ENCODE peak calls at places on chromosome 20, in four cellular contexts. One of them, this sample, is unnamed.

GRCh38 chr20:63874254-63874653 is 9.2 kb downstream of the TPD52L2 start:
- DNase-seq in GM12878: no peak
- DNase-seq in SK-N-SH: no peak
- DNase-seq in K562: no peak
- DNase-seq in this sample: no peak

GRCh38 chr20:51468636-51469035 is 73.9 kb downstream of the NFATC2 start:
- DNase-seq in GM12878: no peak
- DNase-seq in SK-N-SH: no peak
- DNase-seq in K562: no peak
- DNase-seq in this sample: no peak

GRCh38 chr20:46550441-46550840 is at the start of gene OCSTAMP:
- DNase-seq in GM12878: no peak
- DNase-seq in SK-N-SH: no peak
- DNase-seq in K562: no peak
- DNase-seq in this sample: no peak

GRCh38 chr20:40279390-40279789 is 409.6 kb downstream of the MAFB start:
- DNase-seq in GM12878: no peak
- DNase-seq in SK-N-SH: peak; percentile 61
- DNase-seq in K562: no peak
- DNase-seq in this sample: no peak

GRCh38 chr20:46150982-46151381 is 32.9 kb downstream of the CD40 start:
- DNase-seq in GM12878: no peak
- DNase-seq in SK-N-SH: peak; percentile 65
- DNase-seq in K562: no peak
- DNase-seq in this sample: no peak

GRCh38 chr20:40966103-40966502 is 62.5 kb upstream of the TOP1 start:
- DNase-seq in GM12878: no peak
- DNase-seq in SK-N-SH: no peak
- DNase-seq in K562: no peak
- DNase-seq in this sample: peak; percentile 63

GRCh38 chr20:58701431-58702160 is 9.0 kb downstream of the NPEPL1 start:
- DNase-seq in GM12878: no peak
- DNase-seq in SK-N-SH: no peak
- DNase-seq in K562: no peak
- DNase-seq in this sample: no peak

GRCh38 chr20:60086936-60087562 is 128.8 kb downstream of the CDH26 start:
- DNase-seq in GM12878: no peak
- DNase-seq in SK-N-SH: no peak
- DNase-seq in K562: no peak
- DNase-seq in this sample: no peak

GRCh38 chr20:36641506-36641843 is 4.5 kb downstream of the SLA2 start:
- DNase-seq in GM12878: no peak
- DNase-seq in SK-N-SH: no peak
- DNase-seq in K562: no peak
- DNase-seq in this sample: no peak

GRCh38 chr20:18983796-18984195 is 170.2 kb downstream of the SCP2D1 start:
- DNase-seq in GM12878: no peak
- DNase-seq in SK-N-SH: no peak
- DNase-seq in K562: no peak
- DNase-seq in this sample: no peak

GRCh38 chr20:63944078-63944941 is 11.9 kb downstream of the UCKL1 start:
- DNase-seq in GM12878: no peak
- DNase-seq in SK-N-SH: no peak
- DNase-seq in K562: no peak
- DNase-seq in this sample: no peak

GRCh38 chr20:23200914-23201313 is 114.8 kb upstream of the CD93 start:
- DNase-seq in GM12878: no peak
- DNase-seq in SK-N-SH: peak; percentile 16
- DNase-seq in K562: peak; percentile 62
- DNase-seq in this sample: peak; percentile 70

GRCh38 chr20:3248167-3248992 is 9.4 kb upstream of the SLC4A11 start:
- DNase-seq in GM12878: no peak
- DNase-seq in SK-N-SH: no peak
- DNase-seq in K562: peak; percentile 40
- DNase-seq in this sample: peak; percentile 74

GRCh38 chr20:5033566-5033965 is 32.3 kb upstream of the SLC23A2 start:
- DNase-seq in GM12878: no peak
- DNase-seq in SK-N-SH: no peak
- DNase-seq in K562: no peak
- DNase-seq in this sample: no peak

GRCh38 chr20:10655723-10656122 is 18.1 kb downstream of the JAG1 start:
- DNase-seq in GM12878: no peak
- DNase-seq in SK-N-SH: no peak
- DNase-seq in K562: no peak
- DNase-seq in this sample: no peak

GRCh38 chr20:43849496-43850197 is 65.0 kb upstream of the TOX2 start:
- DNase-seq in GM12878: no peak
- DNase-seq in SK-N-SH: no peak
- DNase-seq in K562: no peak
- DNase-seq in this sample: no peak

GRCh38 chr20:64116541-64117423 is 9.4 kb upstream of the NPBWR2 start:
- DNase-seq in GM12878: no peak
- DNase-seq in SK-N-SH: peak; percentile 20
- DNase-seq in K562: no peak
- DNase-seq in this sample: no peak

GRCh38 chr20:18577942-18578341 is 9.9 kb upstream of the DTD1 start:
- DNase-seq in GM12878: no peak
- DNase-seq in SK-N-SH: no peak
- DNase-seq in K562: no peak
- DNase-seq in this sample: no peak

GRCh38 chr20:4720977-4721349 is 746 bp upstream of the PRND start:
- DNase-seq in GM12878: no peak
- DNase-seq in SK-N-SH: peak; percentile 34
- DNase-seq in K562: no peak
- DNase-seq in this sample: no peak

GRCh38 chr20:23096986-23097520 is 10.9 kb upstream of the CD93 start:
- DNase-seq in GM12878: no peak
- DNase-seq in SK-N-SH: no peak
- DNase-seq in K562: no peak
- DNase-seq in this sample: no peak

GRCh38 chr20:50380697-50381040 is 129.5 kb upstream of the PTPN1 start:
- DNase-seq in GM12878: no peak
- DNase-seq in SK-N-SH: peak; percentile 81
- DNase-seq in K562: no peak
- DNase-seq in this sample: no peak

GRCh38 chr20:16350465-16350864 is 222.8 kb downstream of the KIF16B start:
- DNase-seq in GM12878: no peak
- DNase-seq in SK-N-SH: no peak
- DNase-seq in K562: no peak
- DNase-seq in this sample: no peak

GRCh38 chr20:32465092-32465900 is 107.2 kb downstream of the ASXL1 start:
- DNase-seq in GM12878: no peak
- DNase-seq in SK-N-SH: no peak
- DNase-seq in K562: no peak
- DNase-seq in this sample: no peak

GRCh38 chr20:32462900-32463641 is 104.9 kb downstream of the ASXL1 start:
- DNase-seq in GM12878: no peak
- DNase-seq in SK-N-SH: peak; percentile 59
- DNase-seq in K562: no peak
- DNase-seq in this sample: no peak

GRCh38 chr20:32461836-32462600 is 103.9 kb downstream of the ASXL1 start:
- DNase-seq in GM12878: no peak
- DNase-seq in SK-N-SH: no peak
- DNase-seq in K562: no peak
- DNase-seq in this sample: no peak

GRCh38 chr20:32464401-32465091 is 106.4 kb downstream of the ASXL1 start:
- DNase-seq in GM12878: no peak
- DNase-seq in SK-N-SH: no peak
- DNase-seq in K562: no peak
- DNase-seq in this sample: no peak

DNA sequence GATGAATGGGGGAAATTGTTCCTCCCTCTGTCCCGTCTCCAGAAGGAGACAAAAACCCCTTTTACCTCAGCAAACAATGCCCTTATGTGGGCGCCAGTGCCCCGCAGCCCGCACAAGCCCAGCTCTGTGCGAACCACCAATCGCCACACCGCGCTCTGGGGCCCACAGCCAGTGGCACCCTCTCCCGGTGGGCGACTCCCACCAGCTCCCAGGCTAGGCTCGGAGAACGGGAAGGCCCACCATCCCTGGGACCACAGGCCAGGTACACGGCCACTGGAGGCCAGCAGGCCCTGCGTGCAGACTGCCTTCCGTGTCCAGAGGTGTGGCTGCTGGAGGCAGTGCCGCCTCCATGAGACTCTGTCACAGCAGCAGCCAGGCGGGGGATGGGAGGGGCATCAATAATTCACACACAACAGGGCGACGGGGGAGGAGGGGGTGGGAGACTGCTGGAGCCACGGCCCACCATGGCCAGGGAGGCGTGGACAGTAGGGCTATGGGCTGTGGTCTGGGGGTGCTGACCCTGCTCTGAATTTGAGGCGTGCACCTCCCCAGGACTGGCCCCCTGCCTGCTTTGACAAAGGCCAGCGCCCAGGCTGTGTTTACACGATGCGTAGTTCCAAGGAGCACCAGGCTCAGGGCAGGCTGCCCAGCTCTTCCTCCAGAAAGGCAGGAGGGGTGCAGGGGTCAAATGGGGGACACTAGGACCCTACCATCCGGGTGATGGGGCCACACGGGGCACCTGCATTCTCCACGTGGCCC is 105.7 kb downstream of the ASXL1 start:
- DNase-seq in GM12878: no peak
- DNase-seq in SK-N-SH: no peak
- DNase-seq in K562: no peak
- DNase-seq in this sample: no peak
- TF ChIP-seq NRF1 in GM12878: no peak
- TF ChIP-seq NRF1 in SK-N-SH: no peak
- TF ChIP-seq NRF1 in K562: no peak
- TF ChIP-seq NRF1 in this sample: no peak

GRCh38 chr20:47719211-47719610 is 66.1 kb downstream of the SULF2 start:
- DNase-seq in GM12878: no peak
- DNase-seq in SK-N-SH: no peak
- DNase-seq in K562: no peak
- DNase-seq in this sample: no peak
- H3K27ac ChIP-seq in GM12878: no peak overlapping the region
- H3K27ac ChIP-seq in SK-N-SH: no peak overlapping the region
- H3K27ac ChIP-seq in K562: no peak overlapping the region
- H3K27ac ChIP-seq in this sample: no peak overlapping the region

GRCh38 chr20:1375515-1375914 is 17.3 kb downstream of the FKBP1A start:
- DNase-seq in GM12878: no peak
- DNase-seq in SK-N-SH: no peak
- DNase-seq in K562: no peak
- DNase-seq in this sample: peak; percentile 40

GRCh38 chr20:1376007-1376406 is 16.8 kb downstream of the FKBP1A start:
- DNase-seq in GM12878: no peak
- DNase-seq in SK-N-SH: no peak
- DNase-seq in K562: no peak
- DNase-seq in this sample: no peak

GRCh38 chr20:1377984-1378742 is 14.7 kb downstream of the FKBP1A start:
- DNase-seq in GM12878: no peak
- DNase-seq in SK-N-SH: no peak
- DNase-seq in K562: no peak
- DNase-seq in this sample: no peak

GRCh38 chr20:1376453-1377270 is 16.2 kb downstream of the FKBP1A start:
- DNase-seq in GM12878: no peak
- DNase-seq in SK-N-SH: no peak
- DNase-seq in K562: no peak
- DNase-seq in this sample: no peak

GRCh38 chr20:1377341-1377871 is 15.4 kb downstream of the FKBP1A start:
- DNase-seq in GM12878: no peak
- DNase-seq in SK-N-SH: no peak
- DNase-seq in K562: no peak
- DNase-seq in this sample: no peak
- TF ChIP-seq POLR2AphosphoS5 in GM12878: no peak
- TF ChIP-seq POLR2AphosphoS5 in SK-N-SH: no peak
- TF ChIP-seq POLR2AphosphoS5 in K562: no peak
- TF ChIP-seq POLR2AphosphoS5 in this sample: no peak

DNA sequence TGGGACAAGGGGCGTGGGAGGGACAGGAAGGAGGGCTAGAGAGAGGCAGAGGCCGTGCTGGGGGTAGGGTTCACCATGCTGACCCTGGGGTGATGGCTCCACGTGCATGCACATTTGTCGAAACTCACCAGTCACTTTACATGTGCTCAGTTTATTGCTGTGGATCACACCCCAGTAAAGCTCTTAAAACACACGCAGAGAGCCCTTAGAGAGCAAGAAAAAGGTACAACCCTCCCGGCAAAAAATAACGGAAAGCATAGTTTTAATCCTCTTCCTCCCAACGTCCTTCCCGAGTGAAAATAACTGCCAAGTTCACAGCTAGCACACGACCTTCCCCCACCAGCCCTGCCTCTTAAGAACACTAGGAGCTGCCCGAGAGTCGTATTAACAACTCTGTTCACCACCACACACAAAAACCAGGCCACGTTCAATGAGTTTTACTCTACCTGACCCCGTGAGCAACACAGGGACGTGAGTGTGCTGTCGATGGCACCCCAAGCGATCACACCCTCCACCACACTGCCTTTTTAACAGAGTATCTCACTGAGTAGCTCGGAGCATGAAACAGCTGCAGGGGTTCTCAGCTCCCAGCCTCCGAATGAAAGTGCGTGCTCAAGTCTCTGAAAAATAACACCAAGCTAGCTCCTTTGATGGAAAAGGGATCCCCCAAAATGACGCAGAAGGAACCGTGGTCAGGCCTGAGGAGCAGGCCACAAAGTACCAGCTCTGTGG is 39.7 kb downstream of the TAF4 start:
- DNase-seq in GM12878: no peak
- DNase-seq in SK-N-SH: peak; percentile 58
- DNase-seq in K562: peak; percentile 60
- DNase-seq in this sample: no peak
- TF ChIP-seq NRF1 in GM12878: no peak
- TF ChIP-seq NRF1 in SK-N-SH: no peak
- TF ChIP-seq NRF1 in K562: no peak
- TF ChIP-seq NRF1 in this sample: no peak

GRCh38 chr20:44965651-44966029 is 672 bp upstream of the STK4 start:
- DNase-seq in GM12878: no peak
- DNase-seq in SK-N-SH: no peak
- DNase-seq in K562: no peak
- DNase-seq in this sample: no peak
- H3K27ac ChIP-seq in GM12878: peak overlapping the region; percentile 95
- H3K27ac ChIP-seq in SK-N-SH: peak overlapping the region; percentile 78
- H3K27ac ChIP-seq in K562: peak overlapping the region; percentile 92
- H3K27ac ChIP-seq in this sample: no peak overlapping the region

GRCh38 chr20:34703573-34704176 is 469 bp upstream of the TP53INP2 start:
- DNase-seq in GM12878: no peak
- DNase-seq in SK-N-SH: peak; percentile 60
- DNase-seq in K562: peak; percentile 35
- DNase-seq in this sample: no peak
- TF ChIP-seq POLR2AphosphoS5 in GM12878: no peak
- TF ChIP-seq POLR2AphosphoS5 in SK-N-SH: no peak
- TF ChIP-seq POLR2AphosphoS5 in K562: no peak
- TF ChIP-seq POLR2AphosphoS5 in this sample: no peak